ENCODE peak calls at places on chromosome 1, in seven cellular contexts. Y, Q, I, C, B, W and K are unnamed samples.

GRCh38 chr1:174976436-174977107 is 23.2 kb upstream of the CACYBP start:
- DNase-seq in Y (no peak), Q (peak), I (no peak), C (no peak), B (no peak), W (no peak), K (no peak)

GRCh38 chr1:147115496-147115895 is 56.8 kb downstream of the PRKAB2 start:
- DNase-seq in Y (no peak), Q (no peak), I (no peak), C (no peak), B (no peak), W (no peak), K (no peak)

GRCh38 chr1:34378968-34379729 is 202.4 kb downstream of the C1orf94 start:
- DNase-seq in Y (no peak), Q (no peak), I (no peak), C (no peak), B (no peak), W (no peak), K (no peak)

GRCh38 chr1:100810360-100810759 is 84.3 kb downstream of the EXTL2 start:
- DNase-seq in Y (no peak), Q (peak), I (no peak), C (no peak), B (no peak), W (no peak), K (no peak)

GRCh38 chr1:11708554-11709350 is 17.2 kb downstream of the DRAXIN start:
- DNase-seq in Y (no peak), Q (no peak), I (no peak), C (no peak), B (no peak), W (no peak), K (no peak)

GRCh38 chr1:198560093-198560638 is 19.7 kb upstream of the ATP6V1G3 start:
- DNase-seq in Y (no peak), Q (no peak), I (no peak), C (no peak), B (peak), W (no peak), K (no peak)

GRCh38 chr1:76158126-76158525 is 83.6 kb downstream of the ST6GALNAC3 start:
- DNase-seq in Y (no peak), Q (no peak), I (no peak), C (no peak), B (no peak), W (no peak), K (no peak)

GRCh38 chr1:203176273-203176672 is 647 bp upstream of the MYBPH start:
- DNase-seq in Y (no peak), Q (no peak), I (no peak), C (no peak), B (no peak), W (no peak), K (no peak)